ENCODE peak calls at places on chromosomes 4 and X, in ten cellular contexts. P is ACHN, J is suprapubic skin, U is T-helper 1 cell, X is HAP-1, M is GM20000, T is NAMALWA, L is D341Med, W is lower leg skin, C is SHP77 treated with DMSO at 0.1 percent for 48 hours. A is an unnamed sample.

GRCh38 chr4:14254252-14254651 is 626.7 kb upstream of the BOD1L1 start:
- DNase-seq in P (peak), J (no peak), U (no peak), X (no peak), M (peak), T (peak), L (no peak), W (no peak), C (no peak), A (peak)

GRCh38 chrX:134714633-134715110 is 56.4 kb upstream of the PLAC1 start:
- DNase-seq in P (no peak), J (no peak), U (no peak), X (no peak), M (no peak), T (no peak), L (no peak), W (no peak), C (no peak), A (no peak)

GRCh38 chr4:48668254-48669017 is 111.6 kb downstream of the FRYL start:
- DNase-seq in P (no peak), J (no peak), U (no peak), X (no peak), M (no peak), T (no peak), L (no peak), W (no peak), C (no peak), A (no peak)

GRCh38 chr4:31548823-31549222 is 828.7 kb downstream of the PCDH7 start:
- DNase-seq in P (peak), J (no peak), U (no peak), X (no peak), M (no peak), T (no peak), L (no peak), W (no peak), C (no peak), A (no peak)

GRCh38 chr4:128311659-128312392 is 24.2 kb upstream of the PGRMC2 start:
- DNase-seq in P (no peak), J (no peak), U (no peak), X (no peak), M (no peak), T (no peak), L (no peak), W (no peak), C (no peak), A (no peak)

GRCh38 chr4:47263721-47264120 is 199.8 kb downstream of the COMMD8 start:
- DNase-seq in P (no peak), J (no peak), U (no peak), X (no peak), M (no peak), T (no peak), L (no peak), W (no peak), C (no peak), A (no peak)

GRCh38 chrX:74420194-74421035 is 878 bp upstream of the SLC16A2 start:
- DNase-seq in P (peak), J (peak), U (no peak), X (no peak), M (peak), T (no peak), L (peak), W (peak), C (no peak), A (peak)

GRCh38 chr4:177339794-177340374 is 30.2 kb downstream of the NEIL3 start:
- DNase-seq in P (peak), J (no peak), U (no peak), X (peak), M (peak), T (peak), L (no peak), W (no peak), C (no peak), A (peak)

GRCh38 chr4:110085131-110085530 is 113.3 kb downstream of the ELOVL6 start:
- DNase-seq in P (no peak), J (no peak), U (no peak), X (no peak), M (no peak), T (peak), L (no peak), W (no peak), C (no peak), A (no peak)

GRCh38 chr4:99504804-99505502 is 5.9 kb upstream of the C4orf17 start:
- DNase-seq in P (no peak), J (no peak), U (no peak), X (no peak), M (no peak), T (no peak), L (no peak), W (no peak), C (peak), A (no peak)

GRCh38 chr4:188110741-188111458 is 1.5 kb upstream of the TRIML2 start:
- DNase-seq in P (no peak), J (no peak), U (no peak), X (no peak), M (no peak), T (no peak), L (no peak), W (no peak), C (no peak), A (no peak)

GRCh38 chr4:5969336-5969735 is 48.9 kb downstream of the C4orf50 start:
- DNase-seq in P (no peak), J (no peak), U (no peak), X (no peak), M (no peak), T (no peak), L (no peak), W (peak), C (no peak), A (no peak)

GRCh38 chr4:54228064-54228527 is 997 bp upstream of the PDGFRA start:
- DNase-seq in P (peak), J (peak), U (no peak), X (peak), M (peak), T (peak), L (peak), W (peak), C (peak), A (peak)

GRCh38 chrX:12610079-12610478 is 181.1 kb upstream of the PRPS2 start:
- DNase-seq in P (peak), J (no peak), U (no peak), X (no peak), M (no peak), T (no peak), L (no peak), W (no peak), C (no peak), A (peak)

GRCh38 chr4:142473218-142473959 is 372.7 kb downstream of the INPP4B start:
- DNase-seq in P (no peak), J (peak), U (no peak), X (no peak), M (no peak), T (peak), L (no peak), W (peak), C (no peak), A (no peak)

A was measured in AG08395.